ENCODE peak calls at places on chromosomes 6 and 20, in six cellular contexts. E is astrocyte of the spinal cord, I is adrenal gland, U is aorta, R is left ventricle myocardium inferior, X is heart left ventricle. Z is an unnamed sample.

GRCh38 chr20:1327241-1327653 is 1.7 kb downstream of the SDCBP2 start:
- DNase-seq in X (peak), E (peak), U (no peak), I (peak), R (no peak), Z (peak)

GRCh38 chr6:113428702-113429101 is 428.4 kb upstream of the MARCKS start:
- DNase-seq in E (no peak), I (no peak), X (no peak), R (no peak), U (no peak), Z (no peak)

GRCh38 chr20:43853174-43853803 is 61.4 kb upstream of the TOX2 start:
- DNase-seq in R (no peak), I (no peak), E (peak), U (no peak), X (no peak), Z (no peak)

GRCh38 chr6:40545954-40546353 is 41.2 kb downstream of the LRFN2 start:
- DNase-seq in E (no peak), U (peak), X (no peak), I (no peak), R (no peak), Z (no peak)

GRCh38 chr6:125014157-125014957 is 52.1 kb downstream of the RNF217 start:
- DNase-seq in R (no peak), E (peak), I (no peak), U (no peak), X (no peak), Z (peak)

GRCh38 chr6:15495375-15495901 is 167.4 kb downstream of the DTNBP1 start:
- DNase-seq in R (peak), E (no peak), U (no peak), I (no peak), X (peak), Z (peak)

GRCh38 chr6:53734473-53735299 is 60.1 kb upstream of the LRRC1 start:
- DNase-seq in X (peak), E (peak), I (no peak), U (no peak), R (peak), Z (peak)

GRCh38 chr6:17527076-17527475 is 73.0 kb upstream of the FAM8A1 start:
- DNase-seq in R (no peak), E (no peak), I (no peak), U (no peak), X (no peak), Z (no peak)

GRCh38 chr6:77620290-77620882 is 32.5 kb upstream of the MEI4 start:
- DNase-seq in E (peak), R (no peak), X (no peak), I (peak), U (no peak), Z (no peak)

GRCh38 chr20:11496382-11496781 is 421.3 kb upstream of the BTBD3 start:
- DNase-seq in X (no peak), U (no peak), E (no peak), I (no peak), R (no peak), Z (no peak)

GRCh38 chr6:158586652-158587051 is 26.8 kb downstream of the TMEM181 start:
- DNase-seq in E (no peak), R (no peak), U (no peak), X (no peak), I (no peak), Z (no peak)

GRCh38 chr6:103122766-103123601 is 1729.5 kb downstream of the GRIK2 start:
- DNase-seq in I (peak), X (no peak), U (peak), E (peak), R (no peak), Z (peak)

GRCh38 chr6:19866900-19867627 is 29.9 kb downstream of the ID4 start:
- DNase-seq in I (no peak), U (no peak), R (no peak), X (no peak), E (peak), Z (no peak)

GRCh38 chr6:167828325-167828956 is 1.7 kb downstream of the AFDN start:
- DNase-seq in I (no peak), U (no peak), E (no peak), X (no peak), R (no peak), Z (no peak)

GRCh38 chr6:167827588-167828324 is 1.0 kb downstream of the AFDN start:
- DNase-seq in U (peak), E (peak), X (peak), I (peak), R (peak), Z (no peak)

GRCh38 chr6:167825759-167826229 is 917 bp upstream of the AFDN start:
- DNase-seq in I (peak), E (no peak), U (peak), X (peak), R (peak), Z (no peak)

GRCh38 chr6:167826230-167827061 is at the start of gene AFDN:
- DNase-seq in U (peak), I (peak), E (no peak), R (peak), X (peak), Z (no peak)

DNA sequence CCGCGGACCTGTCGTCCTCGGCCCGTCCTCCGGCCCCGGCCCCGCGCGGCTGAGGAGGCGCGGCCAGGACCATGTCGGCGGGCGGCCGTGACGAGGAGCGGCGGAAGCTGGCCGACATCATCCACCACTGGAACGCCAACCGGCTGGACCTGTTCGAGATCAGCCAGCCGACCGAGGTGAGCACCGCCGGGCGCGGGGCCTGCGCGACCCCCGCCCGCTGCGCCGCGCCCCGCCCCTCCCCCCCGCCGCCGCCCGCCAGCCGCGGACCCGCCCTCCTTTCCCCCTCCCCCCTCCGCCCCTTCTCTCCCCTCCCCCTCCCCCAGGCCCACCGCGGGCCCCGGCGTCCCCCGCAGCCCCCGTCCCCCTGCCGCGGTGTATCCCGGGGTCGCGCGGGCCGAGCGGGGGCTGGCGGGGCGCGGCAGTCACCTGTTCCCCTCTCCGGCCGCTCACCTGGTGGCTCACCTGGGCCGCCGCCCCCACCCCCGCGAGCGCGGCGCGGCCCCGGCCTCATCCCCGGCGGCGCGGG is 414 bp downstream of the AFDN start:
- DNase-seq in X (peak), U (peak), E (no peak), R (peak), I (peak), Z (no peak)
- H3K4me3 ChIP-seq in X (peak), U (peak), E (peak), R (peak), I (no peak), Z (peak)

DNA sequence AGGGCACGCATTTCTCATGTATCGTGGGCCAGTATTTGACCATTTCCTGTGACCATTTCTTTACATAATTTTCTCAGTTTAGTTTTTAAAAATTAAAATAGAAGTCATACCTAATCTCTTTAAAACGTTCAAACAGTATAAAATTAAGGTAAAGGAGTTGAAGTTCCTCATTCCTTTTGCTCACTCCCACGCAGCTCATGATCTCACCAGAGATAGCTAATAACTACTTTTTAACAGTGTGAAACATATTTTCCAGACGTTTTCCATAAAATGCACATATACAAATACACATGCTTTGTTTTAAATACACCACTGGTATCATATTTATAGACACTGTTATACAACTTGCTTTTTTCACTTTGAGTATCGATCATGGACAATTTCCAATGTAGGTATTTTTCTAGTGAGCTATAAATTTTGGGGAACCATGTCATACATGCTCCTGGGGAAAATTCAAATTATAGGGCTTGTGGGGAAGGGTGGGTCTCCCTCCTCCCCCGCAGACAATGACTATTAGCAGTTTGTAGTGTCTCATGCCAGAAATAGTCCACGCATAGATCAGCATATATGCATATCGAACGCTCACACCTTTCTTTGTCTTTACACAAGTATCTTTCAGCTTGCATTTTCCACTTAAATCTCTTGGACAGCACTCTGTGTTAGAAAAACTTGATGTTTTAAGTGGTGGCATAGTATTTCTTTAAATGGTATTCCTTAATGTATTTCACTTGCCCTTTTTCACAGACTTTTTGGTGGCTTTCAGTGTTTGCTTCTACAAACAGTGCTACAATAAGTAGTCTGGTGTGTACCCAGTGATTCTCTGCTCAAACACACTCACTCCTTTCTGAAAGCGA is 145.5 kb upstream of the ZNF217 start:
- DNase-seq in I (no peak), U (no peak), R (no peak), E (no peak), X (no peak), Z (no peak)
- H3K4me3 ChIP-seq in I (no peak), U (no peak), R (peak), E (no peak), X (peak), Z (peak)

GRCh38 chr6:163860194-163861081 is 445.9 kb downstream of the QKI start:
- DNase-seq in I (no peak), U (no peak), R (peak), E (peak), X (no peak), Z (no peak)
- H3K4me3 ChIP-seq in I (no peak), U (no peak), R (peak), E (no peak), X (peak), Z (peak)

GRCh38 chr20:50876063-50876685 is 55.1 kb downstream of the ADNP start:
- DNase-seq in U (peak), X (no peak), R (no peak), E (no peak), I (no peak), Z (no peak)
- H3K4me3 ChIP-seq in U (no peak), X (no peak), R (no peak), E (no peak), I (no peak), Z (no peak)

GRCh38 chr6:49939993-49940498 is 23.9 kb downstream of the DEFB114 start:
- DNase-seq in U (no peak), I (no peak), X (no peak), E (no peak), R (no peak), Z (no peak)
- H3K4me3 ChIP-seq in U (no peak), I (no peak), X (no peak), E (no peak), R (no peak), Z (no peak)

GRCh38 chr6:46016063-46016608 is 476 bp upstream of the CLIC5 start:
- DNase-seq in U (no peak), X (no peak), R (no peak), E (no peak), I (no peak), Z (no peak)

GRCh38 chr6:46015119-46015968 is at the start of gene CLIC5:
- DNase-seq in I (peak), E (no peak), X (peak), R (peak), U (peak), Z (no peak)

GRCh38 chr6:46014511-46015118 is 1.0 kb downstream of the CLIC5 start:
- DNase-seq in R (peak), E (peak), U (no peak), I (no peak), X (peak), Z (no peak)

GRCh38 chr6:46013639-46014038 is 2.0 kb downstream of the CLIC5 start:
- DNase-seq in U (no peak), R (no peak), E (no peak), I (no peak), X (no peak), Z (no peak)

DNA sequence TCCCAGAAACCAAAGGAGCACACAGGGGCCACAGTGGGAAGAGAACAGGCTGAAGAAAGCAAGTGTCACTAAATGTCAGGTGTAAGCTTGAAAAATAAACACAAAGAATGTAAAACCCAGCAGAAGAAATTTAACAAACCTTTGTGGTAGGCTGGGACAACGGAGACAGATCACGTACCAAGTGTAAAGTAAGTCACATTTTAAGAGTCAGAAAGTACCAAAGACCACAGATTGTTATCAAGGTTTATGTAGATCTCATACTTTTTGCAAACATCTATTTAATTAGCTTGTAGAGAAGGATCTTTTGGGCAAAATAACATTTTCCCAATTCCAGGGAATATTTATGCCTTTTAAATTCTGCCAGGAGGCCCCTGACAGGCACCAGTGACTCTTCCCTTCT is 1.6 kb downstream of the CLIC5 start:
- DNase-seq in U (no peak), I (no peak), R (no peak), E (no peak), X (no peak), Z (no peak)
- H3K4me3 ChIP-seq in U (no peak), I (no peak), R (peak), E (no peak), X (peak), Z (no peak)

GRCh38 chr6:37173573-37174195 is 3.7 kb downstream of the PIM1 start:
- DNase-seq in U (no peak), R (no peak), I (no peak), E (no peak), X (no peak), Z (no peak)

GRCh38 chr6:37172991-37173572 is 3.1 kb downstream of the PIM1 start:
- DNase-seq in X (no peak), E (no peak), U (no peak), R (no peak), I (no peak), Z (no peak)

GRCh38 chr6:37174515-37175331 is 4.8 kb downstream of the PIM1 start:
- DNase-seq in I (no peak), R (no peak), U (no peak), X (no peak), E (no peak), Z (no peak)

GRCh38 chr6:37175332-37176267 is 5.6 kb downstream of the PIM1 start:
- DNase-seq in E (no peak), I (no peak), X (no peak), U (no peak), R (no peak), Z (no peak)

GRCh38 chr6:37174196-37174514 is 4.2 kb downstream of the PIM1 start:
- DNase-seq in U (no peak), E (no peak), I (no peak), R (no peak), X (no peak), Z (no peak)
- H3K4me3 ChIP-seq in U (no peak), E (no peak), I (no peak), R (peak), X (no peak), Z (no peak)

GRCh38 chr6:129513471-129513870 is 196.5 kb downstream of the ARHGAP18 start:
- DNase-seq in R (no peak), U (no peak), I (no peak), E (peak), X (no peak), Z (no peak)
- H3K4me3 ChIP-seq in R (no peak), U (no peak), I (no peak), E (no peak), X (no peak), Z (no peak)

GRCh38 chr6:156992396-156992795 is 215.2 kb downstream of the ARID1B start:
- DNase-seq in U (no peak), I (no peak), X (peak), R (peak), E (no peak), Z (no peak)
- H3K4me3 ChIP-seq in U (no peak), I (no peak), X (no peak), R (peak), E (no peak), Z (no peak)

Z was measured in skeletal muscle cell.